ENCODE peak calls at places on chromosomes 6 and 20, in nine cellular contexts. Q is psoas muscle; T is stimulated activated CD8-positive, alpha-beta memory T cell treated with anti-CD3 and anti-CD28 coated beads, Interleukin-2, amount 100 ng/mL, for 1 hour; H is pulmonary artery endothelial cell; Z is neuronal stem cell; B is WTC11; P is tibial nerve; M is pancreas; R is brain microvascular endothelial cell. U is an unnamed sample.

GRCh38 chr20:17654649-17655285 is 27.3 kb downstream of the RRBP1 start:
- DNase-seq in Q (peak), T (no peak), H (no peak), Z (peak), B (peak), P (peak), M (no peak), R (peak), U (peak)

GRCh38 chr6:10248378-10248843 is 166.5 kb downstream of the TFAP2A start:
- DNase-seq in Q (no peak), T (no peak), H (no peak), Z (no peak), B (peak), P (no peak), M (no peak), R (peak), U (no peak)

GRCh38 chr20:25669826-25670422 is 26.7 kb downstream of the ZNF337 start:
- DNase-seq in Q (peak), T (no peak), H (no peak), Z (no peak), B (peak), P (no peak), M (no peak), R (peak), U (no peak)

GRCh38 chr6:2197177-2197671 is 48.2 kb downstream of the GMDS start:
- DNase-seq in Q (peak), T (no peak), H (no peak), Z (no peak), B (no peak), P (peak), M (no peak), R (peak), U (no peak)

GRCh38 chr6:33279971-33280511 is 3.1 kb downstream of the B3GALT4 start:
- DNase-seq in Q (no peak), T (no peak), H (no peak), Z (no peak), B (peak), P (no peak), M (no peak), R (peak), U (no peak)

GRCh38 chr6:137013031-137013430 is 31.7 kb downstream of the IL20RA start:
- DNase-seq in Q (no peak), T (no peak), H (no peak), Z (no peak), B (no peak), P (no peak), M (no peak), R (peak), U (no peak)

GRCh38 chr20:17747431-17747846 is 47.7 kb downstream of the BANF2 start:
- DNase-seq in Q (peak), T (no peak), H (peak), Z (no peak), B (no peak), P (no peak), M (peak), R (peak), U (no peak)

GRCh38 chr6:139257821-139258398 is 33.9 kb downstream of the TXLNB start:
- DNase-seq in Q (no peak), T (no peak), H (no peak), Z (no peak), B (no peak), P (no peak), M (no peak), R (no peak), U (no peak)

GRCh38 chr6:168542301-168542700 is 101.3 kb downstream of the SMOC2 start:
- DNase-seq in Q (no peak), T (no peak), H (no peak), Z (no peak), B (no peak), P (no peak), M (no peak), R (no peak), U (no peak)

GRCh38 chr20:10357974-10358373 is 76.0 kb downstream of the MKKS start:
- DNase-seq in Q (no peak), T (no peak), H (no peak), Z (no peak), B (no peak), P (no peak), M (no peak), R (no peak), U (no peak)

GRCh38 chr20:63183422-63184146 is 32.3 kb downstream of the YTHDF1 start:
- DNase-seq in Q (no peak), T (peak), H (no peak), Z (peak), B (peak), P (no peak), M (no peak), R (peak), U (no peak)